ENCODE peak calls at places on chromosome 17, in ten cellular contexts. One of them, this sample, is unnamed.

GRCh38 chr17:32266389-32267269 is 997 bp downstream of the RHBDL3 start:
- DNase-seq in pancreas: peak
- DNase-seq in heart left ventricle: no peak
- DNase-seq in Peyer's patch: no peak
- DNase-seq in A549: no peak
- DNase-seq in MM.1S: peak
- DNase-seq in OCI-LY7: no peak
- DNase-seq in K562: peak
- DNase-seq in brain microvascular endothelial cell: no peak
- DNase-seq in tibial artery: no peak
- DNase-seq in this sample: no peak

GRCh38 chr17:78237403-78238012 is 6.1 kb downstream of the TMEM235 start:
- DNase-seq in pancreas: no peak
- DNase-seq in heart left ventricle: no peak
- DNase-seq in Peyer's patch: no peak
- DNase-seq in A549: no peak
- DNase-seq in MM.1S: no peak
- DNase-seq in OCI-LY7: peak
- DNase-seq in K562: no peak
- DNase-seq in brain microvascular endothelial cell: no peak
- DNase-seq in tibial artery: no peak
- DNase-seq in this sample: no peak

GRCh38 chr17:69714659-69715058 is 300.2 kb downstream of the MAP2K6 start:
- DNase-seq in pancreas: no peak
- DNase-seq in heart left ventricle: no peak
- DNase-seq in Peyer's patch: no peak
- DNase-seq in A549: no peak
- DNase-seq in MM.1S: no peak
- DNase-seq in OCI-LY7: no peak
- DNase-seq in K562: no peak
- DNase-seq in brain microvascular endothelial cell: no peak
- DNase-seq in tibial artery: no peak
- DNase-seq in this sample: no peak

GRCh38 chr17:75917443-75918111 is 12.9 kb upstream of the MRPL38 start:
- DNase-seq in pancreas: peak
- DNase-seq in heart left ventricle: no peak
- DNase-seq in Peyer's patch: no peak
- DNase-seq in A549: no peak
- DNase-seq in MM.1S: no peak
- DNase-seq in OCI-LY7: no peak
- DNase-seq in K562: no peak
- DNase-seq in brain microvascular endothelial cell: no peak
- DNase-seq in tibial artery: no peak
- DNase-seq in this sample: no peak

GRCh38 chr17:8289103-8289397 is 580 bp downstream of the RANGRF start:
- DNase-seq in pancreas: peak
- DNase-seq in heart left ventricle: no peak
- DNase-seq in Peyer's patch: peak
- DNase-seq in A549: no peak
- DNase-seq in MM.1S: no peak
- DNase-seq in OCI-LY7: no peak
- DNase-seq in K562: no peak
- DNase-seq in brain microvascular endothelial cell: peak
- DNase-seq in tibial artery: no peak
- DNase-seq in this sample: peak

GRCh38 chr17:67244621-67245072 is 349 bp downstream of the HELZ start:
- DNase-seq in pancreas: peak
- DNase-seq in heart left ventricle: peak
- DNase-seq in Peyer's patch: no peak
- DNase-seq in A549: peak
- DNase-seq in MM.1S: no peak
- DNase-seq in OCI-LY7: no peak
- DNase-seq in K562: peak
- DNase-seq in brain microvascular endothelial cell: no peak
- DNase-seq in tibial artery: peak
- DNase-seq in this sample: no peak

GRCh38 chr17:60231234-60231633 is 81.5 kb downstream of the CA4 start:
- DNase-seq in pancreas: no peak
- DNase-seq in heart left ventricle: no peak
- DNase-seq in Peyer's patch: no peak
- DNase-seq in A549: peak
- DNase-seq in MM.1S: peak
- DNase-seq in OCI-LY7: peak
- DNase-seq in K562: no peak
- DNase-seq in brain microvascular endothelial cell: peak
- DNase-seq in tibial artery: no peak
- DNase-seq in this sample: peak

GRCh38 chr17:30254150-30254549 is 18.7 kb upstream of the SLC6A4 start:
- DNase-seq in pancreas: no peak
- DNase-seq in heart left ventricle: no peak
- DNase-seq in Peyer's patch: no peak
- DNase-seq in A549: no peak
- DNase-seq in MM.1S: no peak
- DNase-seq in OCI-LY7: no peak
- DNase-seq in K562: no peak
- DNase-seq in brain microvascular endothelial cell: no peak
- DNase-seq in tibial artery: no peak
- DNase-seq in this sample: no peak

GRCh38 chr17:80901319-80901718 is 90.3 kb upstream of the CHMP6 start:
- DNase-seq in pancreas: no peak
- DNase-seq in heart left ventricle: no peak
- DNase-seq in Peyer's patch: no peak
- DNase-seq in A549: no peak
- DNase-seq in MM.1S: peak
- DNase-seq in OCI-LY7: no peak
- DNase-seq in K562: no peak
- DNase-seq in brain microvascular endothelial cell: no peak
- DNase-seq in tibial artery: no peak
- DNase-seq in this sample: no peak

GRCh38 chr17:66939461-66940114 is 24.9 kb upstream of the CACNG4 start:
- DNase-seq in pancreas: no peak
- DNase-seq in heart left ventricle: no peak
- DNase-seq in Peyer's patch: no peak
- DNase-seq in A549: no peak
- DNase-seq in MM.1S: no peak
- DNase-seq in OCI-LY7: no peak
- DNase-seq in K562: no peak
- DNase-seq in brain microvascular endothelial cell: no peak
- DNase-seq in tibial artery: no peak
- DNase-seq in this sample: no peak

GRCh38 chr17:37447641-37448040 is 41.0 kb downstream of the TADA2A start:
- DNase-seq in pancreas: no peak
- DNase-seq in heart left ventricle: no peak
- DNase-seq in Peyer's patch: no peak
- DNase-seq in A549: peak
- DNase-seq in MM.1S: no peak
- DNase-seq in OCI-LY7: no peak
- DNase-seq in K562: no peak
- DNase-seq in brain microvascular endothelial cell: peak
- DNase-seq in tibial artery: no peak
- DNase-seq in this sample: peak

GRCh38 chr17:17236295-17237025 is 508 bp downstream of the FLCN start:
- DNase-seq in pancreas: no peak
- DNase-seq in heart left ventricle: no peak
- DNase-seq in Peyer's patch: peak
- DNase-seq in A549: peak
- DNase-seq in MM.1S: no peak
- DNase-seq in OCI-LY7: no peak
- DNase-seq in K562: peak
- DNase-seq in brain microvascular endothelial cell: peak
- DNase-seq in tibial artery: no peak
- DNase-seq in this sample: peak

GRCh38 chr17:6346986-6347385 is 87.9 kb downstream of the AIPL1 start:
- DNase-seq in pancreas: no peak
- DNase-seq in heart left ventricle: no peak
- DNase-seq in Peyer's patch: no peak
- DNase-seq in A549: no peak
- DNase-seq in MM.1S: no peak
- DNase-seq in OCI-LY7: no peak
- DNase-seq in K562: no peak
- DNase-seq in brain microvascular endothelial cell: no peak
- DNase-seq in tibial artery: no peak
- DNase-seq in this sample: no peak

DNA sequence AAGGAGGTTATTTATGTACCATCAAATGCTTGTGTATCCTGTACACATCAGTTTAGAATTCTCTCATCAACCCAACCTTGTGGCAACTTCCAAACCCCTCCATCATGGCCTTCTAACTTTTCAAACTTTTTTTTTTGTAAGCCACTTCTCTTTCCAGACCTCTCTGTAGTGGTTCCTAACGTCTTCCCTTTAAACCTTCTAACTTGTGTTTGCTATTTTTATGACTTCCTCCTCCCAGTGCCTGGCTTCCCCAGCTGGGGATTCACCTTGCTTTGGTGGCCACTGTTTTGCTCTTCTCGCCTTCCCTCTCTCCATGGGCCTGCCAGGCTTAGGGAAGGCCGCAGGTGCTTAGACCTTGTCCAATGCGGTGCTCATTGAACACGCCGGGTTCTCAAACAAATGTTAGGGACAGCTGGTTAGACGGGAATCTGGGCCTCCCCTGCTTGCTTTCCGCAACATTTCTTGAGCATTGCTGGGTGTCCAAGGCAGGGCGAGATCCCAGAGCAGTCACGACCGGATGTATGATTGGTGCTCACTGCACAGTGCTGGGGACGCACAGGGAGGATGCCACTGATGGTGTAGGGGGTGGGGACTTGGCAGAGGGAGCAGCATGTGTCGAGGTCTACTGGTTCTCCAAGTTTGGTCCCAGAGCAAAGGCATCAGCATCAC is 1.1 kb upstream of the XYLT2 start:
- DNase-seq in pancreas: peak
- DNase-seq in heart left ventricle: no peak
- DNase-seq in Peyer's patch: peak
- DNase-seq in A549: no peak
- DNase-seq in MM.1S: no peak
- DNase-seq in OCI-LY7: no peak
- DNase-seq in K562: no peak
- DNase-seq in brain microvascular endothelial cell: no peak
- DNase-seq in tibial artery: peak
- DNase-seq in this sample: no peak
- H3K4me3 ChIP-seq in pancreas: no peak
- H3K4me3 ChIP-seq in heart left ventricle: no peak
- H3K4me3 ChIP-seq in Peyer's patch: no peak
- H3K4me3 ChIP-seq in A549: peak
- H3K4me3 ChIP-seq in MM.1S: no peak
- H3K4me3 ChIP-seq in OCI-LY7: peak
- H3K4me3 ChIP-seq in K562: no peak
- H3K4me3 ChIP-seq in brain microvascular endothelial cell: no peak
- H3K4me3 ChIP-seq in tibial artery: no peak
- H3K4me3 ChIP-seq in this sample: peak

DNA sequence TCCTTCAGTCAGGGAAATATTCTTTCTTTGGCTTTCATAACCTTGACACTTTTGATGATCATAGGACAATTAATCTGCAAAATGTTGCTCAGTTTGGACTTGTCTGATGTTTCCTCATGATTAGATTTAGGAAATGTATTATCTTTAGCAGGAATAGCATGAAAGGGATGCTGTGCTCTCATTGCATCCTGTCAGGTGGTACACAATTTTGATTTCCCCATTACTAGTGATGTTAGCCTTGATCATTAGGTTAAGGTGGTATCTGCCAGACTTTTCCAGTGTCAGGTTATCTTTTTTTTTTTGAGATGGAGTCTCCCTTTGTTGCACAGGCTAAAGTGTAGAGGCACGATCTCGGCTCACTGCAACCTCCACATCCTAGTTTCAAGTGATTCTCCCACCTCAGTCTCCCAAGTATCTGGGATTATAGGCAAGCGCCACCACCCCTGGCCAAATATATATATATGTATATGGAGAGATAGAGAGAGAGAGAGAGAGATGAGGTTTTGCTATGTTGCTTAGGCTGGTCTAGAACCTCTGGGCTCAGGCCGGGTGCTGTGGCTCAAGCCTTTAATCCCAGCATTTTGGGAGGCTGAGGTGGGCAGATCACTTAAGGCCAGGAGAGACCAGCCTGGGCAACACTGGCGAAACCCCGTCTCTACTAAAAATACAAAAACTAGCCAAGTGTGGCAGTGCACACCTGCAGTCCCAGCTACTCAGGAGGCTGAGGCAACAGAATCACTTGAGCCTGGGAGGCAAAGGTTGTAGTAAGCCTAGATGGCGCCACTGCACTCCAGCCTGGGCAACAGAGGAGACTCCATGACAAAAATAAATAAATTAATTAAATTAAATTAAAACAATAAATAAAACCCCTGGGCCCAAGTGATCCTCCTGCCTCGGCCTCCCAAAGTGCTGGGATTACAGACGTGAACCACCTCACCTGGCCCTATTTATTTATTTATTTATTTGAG is 15.8 kb upstream of the CAVIN1 start:
- DNase-seq in pancreas: no peak
- DNase-seq in heart left ventricle: no peak
- DNase-seq in Peyer's patch: peak
- DNase-seq in A549: no peak
- DNase-seq in MM.1S: peak
- DNase-seq in OCI-LY7: peak
- DNase-seq in K562: no peak
- DNase-seq in brain microvascular endothelial cell: peak
- DNase-seq in tibial artery: no peak
- DNase-seq in this sample: no peak
- TF ChIP-seq CTCF in pancreas: no peak
- TF ChIP-seq CTCF in heart left ventricle: peak
- TF ChIP-seq CTCF in Peyer's patch: peak
- TF ChIP-seq CTCF in A549: peak
- TF ChIP-seq CTCF in MM.1S: peak
- TF ChIP-seq CTCF in OCI-LY7: peak
- TF ChIP-seq CTCF in K562: peak
- TF ChIP-seq CTCF in brain microvascular endothelial cell: peak
- TF ChIP-seq CTCF in tibial artery: no peak
- TF ChIP-seq CTCF in this sample: peak

DNA sequence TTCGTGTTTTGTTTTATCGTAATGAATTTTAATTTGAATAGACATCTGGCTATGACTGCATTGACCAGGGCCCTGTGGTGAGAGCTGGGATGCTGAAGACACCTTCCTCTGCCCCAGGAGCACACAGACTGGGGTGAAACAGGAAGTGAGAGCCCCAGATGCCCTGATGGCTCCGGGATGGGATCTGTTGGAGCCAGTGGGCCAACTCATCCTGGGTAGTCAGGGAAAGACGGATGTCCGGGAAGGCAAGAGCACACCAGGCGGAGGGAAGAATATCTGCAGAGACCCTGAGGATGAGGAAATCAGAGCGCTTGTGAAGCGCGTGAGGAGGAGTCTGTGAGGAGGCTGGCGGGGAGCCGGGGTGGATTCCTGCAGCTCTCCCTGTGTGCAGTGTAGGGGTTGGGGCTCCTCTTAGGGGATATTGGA is 71.5 kb upstream of the LGALS9 start:
- DNase-seq in pancreas: no peak
- DNase-seq in heart left ventricle: peak
- DNase-seq in Peyer's patch: peak
- DNase-seq in A549: no peak
- DNase-seq in MM.1S: no peak
- DNase-seq in OCI-LY7: no peak
- DNase-seq in K562: no peak
- DNase-seq in brain microvascular endothelial cell: peak
- DNase-seq in tibial artery: peak
- DNase-seq in this sample: peak
- H3K27ac ChIP-seq in pancreas: peak
- H3K27ac ChIP-seq in heart left ventricle: peak
- H3K27ac ChIP-seq in Peyer's patch: peak
- H3K27ac ChIP-seq in A549: peak
- H3K27ac ChIP-seq in MM.1S: no peak
- H3K27ac ChIP-seq in OCI-LY7: no peak
- H3K27ac ChIP-seq in K562: no peak
- H3K27ac ChIP-seq in brain microvascular endothelial cell: peak
- H3K27ac ChIP-seq in tibial artery: peak
- H3K27ac ChIP-seq in this sample: peak

GRCh38 chr17:1125775-1126120 is 54.0 kb downstream of the ABR start:
- DNase-seq in pancreas: no peak
- DNase-seq in heart left ventricle: no peak
- DNase-seq in Peyer's patch: no peak
- DNase-seq in A549: no peak
- DNase-seq in MM.1S: no peak
- DNase-seq in OCI-LY7: no peak
- DNase-seq in K562: no peak
- DNase-seq in brain microvascular endothelial cell: no peak
- DNase-seq in tibial artery: no peak
- DNase-seq in this sample: no peak
- H3K4me3 ChIP-seq in pancreas: no peak
- H3K4me3 ChIP-seq in heart left ventricle: no peak
- H3K4me3 ChIP-seq in Peyer's patch: no peak
- H3K4me3 ChIP-seq in A549: no peak
- H3K4me3 ChIP-seq in MM.1S: no peak
- H3K4me3 ChIP-seq in OCI-LY7: no peak
- H3K4me3 ChIP-seq in K562: no peak
- H3K4me3 ChIP-seq in brain microvascular endothelial cell: no peak
- H3K4me3 ChIP-seq in tibial artery: no peak
- H3K4me3 ChIP-seq in this sample: no peak